ENCODE peak calls at places on chromosomes 3 and 15, in seven cellular contexts. One of them, this sample, is unnamed.

GRCh38 chr3:14997941-14998340 is 50.6 kb downstream of the NR2C2 start:
- DNase-seq in cardiac muscle cell: no peak
- DNase-seq in lower leg skin: no peak
- DNase-seq in left lung: no peak
- DNase-seq in fibroblast of lung: no peak
- DNase-seq in H1: no peak
- DNase-seq in kidney epithelial cell: no peak
- DNase-seq in this sample: no peak

GRCh38 chr3:72517804-72518442 is 330.3 kb downstream of the SHQ1 start:
- DNase-seq in cardiac muscle cell: no peak
- DNase-seq in lower leg skin: peak
- DNase-seq in left lung: no peak
- DNase-seq in fibroblast of lung: peak
- DNase-seq in H1: no peak
- DNase-seq in kidney epithelial cell: no peak
- DNase-seq in this sample: no peak

GRCh38 chr15:67133738-67134576 is 68.6 kb downstream of the SMAD3 start:
- DNase-seq in cardiac muscle cell: peak
- DNase-seq in lower leg skin: no peak
- DNase-seq in left lung: no peak
- DNase-seq in fibroblast of lung: no peak
- DNase-seq in H1: no peak
- DNase-seq in kidney epithelial cell: peak
- DNase-seq in this sample: peak

GRCh38 chr3:147493666-147494065 is 84.5 kb downstream of the ZIC1 start:
- DNase-seq in cardiac muscle cell: no peak
- DNase-seq in lower leg skin: no peak
- DNase-seq in left lung: no peak
- DNase-seq in fibroblast of lung: no peak
- DNase-seq in H1: no peak
- DNase-seq in kidney epithelial cell: no peak
- DNase-seq in this sample: no peak

GRCh38 chr3:23356169-23356568 is 153.0 kb downstream of the UBE2E2 start:
- DNase-seq in cardiac muscle cell: no peak
- DNase-seq in lower leg skin: no peak
- DNase-seq in left lung: no peak
- DNase-seq in fibroblast of lung: no peak
- DNase-seq in H1: no peak
- DNase-seq in kidney epithelial cell: no peak
- DNase-seq in this sample: no peak

GRCh38 chr3:56878046-56878445 is 76.3 kb upstream of the ARHGEF3 start:
- DNase-seq in cardiac muscle cell: peak
- DNase-seq in lower leg skin: no peak
- DNase-seq in left lung: no peak
- DNase-seq in fibroblast of lung: no peak
- DNase-seq in H1: no peak
- DNase-seq in kidney epithelial cell: no peak
- DNase-seq in this sample: peak

GRCh38 chr3:114929971-114930732 is 216.9 kb downstream of the ZBTB20 start:
- DNase-seq in cardiac muscle cell: no peak
- DNase-seq in lower leg skin: no peak
- DNase-seq in left lung: no peak
- DNase-seq in fibroblast of lung: no peak
- DNase-seq in H1: no peak
- DNase-seq in kidney epithelial cell: no peak
- DNase-seq in this sample: no peak

GRCh38 chr3:37645801-37646380 is 215.8 kb upstream of the CTDSPL start:
- DNase-seq in cardiac muscle cell: no peak
- DNase-seq in lower leg skin: no peak
- DNase-seq in left lung: no peak
- DNase-seq in fibroblast of lung: no peak
- DNase-seq in H1: no peak
- DNase-seq in kidney epithelial cell: no peak
- DNase-seq in this sample: no peak

GRCh38 chr3:124887177-124887995 is at the start of gene ITGB5:
- DNase-seq in cardiac muscle cell: peak
- DNase-seq in lower leg skin: peak
- DNase-seq in left lung: peak
- DNase-seq in fibroblast of lung: peak
- DNase-seq in H1: peak
- DNase-seq in kidney epithelial cell: no peak
- DNase-seq in this sample: peak

GRCh38 chr3:64188810-64189560 is 36.3 kb downstream of the PRICKLE2 start:
- DNase-seq in cardiac muscle cell: peak
- DNase-seq in lower leg skin: no peak
- DNase-seq in left lung: peak
- DNase-seq in fibroblast of lung: peak
- DNase-seq in H1: no peak
- DNase-seq in kidney epithelial cell: peak
- DNase-seq in this sample: no peak

GRCh38 chr3:4976109-4976508 is 3.1 kb upstream of the BHLHE40 start:
- DNase-seq in cardiac muscle cell: peak
- DNase-seq in lower leg skin: no peak
- DNase-seq in left lung: peak
- DNase-seq in fibroblast of lung: peak
- DNase-seq in H1: peak
- DNase-seq in kidney epithelial cell: no peak
- DNase-seq in this sample: peak

GRCh38 chr3:131848111-131848510 is 186.7 kb downstream of the CPNE4 start:
- DNase-seq in cardiac muscle cell: no peak
- DNase-seq in lower leg skin: no peak
- DNase-seq in left lung: no peak
- DNase-seq in fibroblast of lung: no peak
- DNase-seq in H1: no peak
- DNase-seq in kidney epithelial cell: no peak
- DNase-seq in this sample: no peak

GRCh38 chr3:30606301-30607031 is at the start of gene TGFBR2:
- DNase-seq in cardiac muscle cell: peak
- DNase-seq in lower leg skin: peak
- DNase-seq in left lung: peak
- DNase-seq in fibroblast of lung: peak
- DNase-seq in H1: peak
- DNase-seq in kidney epithelial cell: peak
- DNase-seq in this sample: peak
- TF ChIP-seq CTCF in cardiac muscle cell: peak
- TF ChIP-seq CTCF in lower leg skin: no peak
- TF ChIP-seq CTCF in left lung: no peak
- TF ChIP-seq CTCF in fibroblast of lung: no peak
- TF ChIP-seq CTCF in H1: no peak
- TF ChIP-seq CTCF in kidney epithelial cell: no peak
- TF ChIP-seq CTCF in this sample: no peak

GRCh38 chr3:136703429-136703828 is 48.7 kb downstream of the STAG1 start:
- DNase-seq in cardiac muscle cell: no peak
- DNase-seq in lower leg skin: no peak
- DNase-seq in left lung: no peak
- DNase-seq in fibroblast of lung: no peak
- DNase-seq in H1: no peak
- DNase-seq in kidney epithelial cell: no peak
- DNase-seq in this sample: no peak

GRCh38 chr3:136699271-136699828 is 52.8 kb downstream of the STAG1 start:
- DNase-seq in cardiac muscle cell: no peak
- DNase-seq in lower leg skin: no peak
- DNase-seq in left lung: no peak
- DNase-seq in fibroblast of lung: no peak
- DNase-seq in H1: no peak
- DNase-seq in kidney epithelial cell: no peak
- DNase-seq in this sample: no peak

GRCh38 chr3:136694321-136694720 is 57.9 kb downstream of the STAG1 start:
- DNase-seq in cardiac muscle cell: no peak
- DNase-seq in lower leg skin: no peak
- DNase-seq in left lung: no peak
- DNase-seq in fibroblast of lung: no peak
- DNase-seq in H1: no peak
- DNase-seq in kidney epithelial cell: no peak
- DNase-seq in this sample: no peak

DNA sequence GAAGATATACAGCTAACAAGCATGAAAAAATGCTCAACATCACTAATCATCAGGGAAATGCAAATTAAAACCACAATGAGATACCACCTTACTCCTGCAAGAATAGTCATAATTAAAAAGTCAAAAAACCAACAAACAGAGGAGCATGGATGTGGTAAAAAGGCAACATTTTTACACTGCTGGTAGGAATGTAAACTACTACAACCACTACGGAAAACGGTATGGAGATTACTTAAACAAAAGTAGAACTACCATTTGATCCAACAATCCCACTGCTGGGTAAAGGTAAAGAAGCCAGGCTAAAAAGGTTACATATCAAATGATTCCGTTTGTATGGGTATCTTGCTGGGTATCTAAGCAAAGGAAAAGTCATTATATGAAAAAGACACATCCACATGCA is 53.8 kb downstream of the STAG1 start:
- DNase-seq in cardiac muscle cell: no peak
- DNase-seq in lower leg skin: no peak
- DNase-seq in left lung: no peak
- DNase-seq in fibroblast of lung: no peak
- DNase-seq in H1: no peak
- DNase-seq in kidney epithelial cell: no peak
- DNase-seq in this sample: no peak
- TF ChIP-seq CTCF in cardiac muscle cell: no peak
- TF ChIP-seq CTCF in lower leg skin: no peak
- TF ChIP-seq CTCF in left lung: no peak
- TF ChIP-seq CTCF in fibroblast of lung: no peak
- TF ChIP-seq CTCF in H1: no peak
- TF ChIP-seq CTCF in kidney epithelial cell: no peak
- TF ChIP-seq CTCF in this sample: no peak

DNA sequence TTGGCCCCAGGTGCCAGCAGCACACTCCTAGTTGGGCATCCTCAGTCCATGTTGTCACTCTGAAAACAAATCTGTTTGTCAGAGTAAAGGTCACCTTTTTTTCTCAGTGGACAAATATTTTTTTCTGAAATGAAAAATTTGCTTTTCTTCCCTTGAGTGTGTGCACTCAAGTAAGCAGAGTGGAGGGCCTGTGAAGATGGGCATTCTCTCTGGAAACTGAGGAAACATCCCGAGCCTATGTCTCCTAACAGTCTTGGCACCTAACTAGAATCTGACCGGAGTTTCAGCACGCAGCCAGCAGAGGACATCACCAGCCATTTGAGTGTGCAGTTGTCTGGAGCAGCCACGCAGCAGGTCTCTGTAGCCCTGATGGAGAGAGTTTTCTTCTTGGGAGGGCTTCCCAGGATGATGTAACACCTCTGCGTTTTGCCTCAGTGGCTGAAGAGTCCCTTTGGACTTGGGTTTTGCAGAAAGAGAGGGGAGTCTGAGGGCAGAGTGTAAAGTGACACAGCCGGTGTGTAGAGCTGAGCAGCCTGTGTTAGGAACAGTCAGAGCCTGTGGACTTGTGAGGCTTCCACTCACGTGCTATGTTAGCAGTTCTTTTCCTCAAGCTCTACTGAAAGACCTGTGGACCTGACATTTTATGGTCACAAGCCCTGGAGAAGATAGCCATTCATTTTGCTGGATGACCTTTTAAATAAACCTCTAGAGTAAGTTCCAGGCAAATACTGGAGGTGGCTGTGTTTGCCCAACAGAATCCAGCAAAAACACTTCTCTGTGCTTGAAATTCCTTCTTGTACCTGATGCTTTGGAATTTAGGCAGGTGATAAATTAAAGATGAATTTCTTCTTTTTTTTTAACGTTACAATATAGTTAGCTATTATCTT is 51.6 kb downstream of the ABHD2 start:
- DNase-seq in cardiac muscle cell: peak
- DNase-seq in lower leg skin: no peak
- DNase-seq in left lung: no peak
- DNase-seq in fibroblast of lung: peak
- DNase-seq in H1: no peak
- DNase-seq in kidney epithelial cell: no peak
- DNase-seq in this sample: no peak
- TF ChIP-seq CTCF in cardiac muscle cell: peak
- TF ChIP-seq CTCF in lower leg skin: no peak
- TF ChIP-seq CTCF in left lung: no peak
- TF ChIP-seq CTCF in fibroblast of lung: peak
- TF ChIP-seq CTCF in H1: peak
- TF ChIP-seq CTCF in kidney epithelial cell: no peak
- TF ChIP-seq CTCF in this sample: no peak

DNA sequence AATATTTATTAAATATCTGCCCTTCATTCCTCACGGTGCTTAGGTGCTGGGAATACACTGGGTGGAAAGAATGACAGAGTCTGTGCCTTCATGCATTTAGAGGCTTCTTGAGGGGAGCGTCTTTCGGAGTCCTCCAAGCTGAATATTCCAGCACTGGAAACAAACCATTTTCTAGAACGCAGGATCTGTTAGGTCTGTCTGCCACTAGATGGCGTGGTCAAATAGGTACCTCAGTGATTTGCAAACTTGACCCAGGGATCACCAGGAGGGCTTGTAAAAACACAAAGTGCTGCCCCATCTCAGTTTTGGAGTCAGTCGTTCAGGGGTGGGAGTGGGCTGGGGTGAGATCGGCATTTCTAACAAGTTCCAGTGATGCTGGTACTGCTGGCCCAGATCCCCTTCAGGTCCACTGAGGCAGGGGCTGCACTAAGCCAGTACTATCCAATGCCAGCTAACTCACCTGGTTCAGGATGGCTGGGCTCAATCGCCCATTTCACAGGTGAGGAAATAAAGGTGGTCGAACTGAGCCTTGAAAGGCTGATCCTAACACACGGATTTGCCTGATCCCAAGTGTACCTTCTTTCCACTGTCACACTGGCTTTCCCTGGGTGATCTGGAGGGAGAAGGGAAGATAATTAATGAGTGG is 14.8 kb downstream of the ARNT2 start:
- DNase-seq in cardiac muscle cell: peak
- DNase-seq in lower leg skin: no peak
- DNase-seq in left lung: no peak
- DNase-seq in fibroblast of lung: peak
- DNase-seq in H1: no peak
- DNase-seq in kidney epithelial cell: no peak
- DNase-seq in this sample: peak
- TF ChIP-seq CTCF in cardiac muscle cell: peak
- TF ChIP-seq CTCF in lower leg skin: no peak
- TF ChIP-seq CTCF in left lung: peak
- TF ChIP-seq CTCF in fibroblast of lung: peak
- TF ChIP-seq CTCF in H1: peak
- TF ChIP-seq CTCF in kidney epithelial cell: peak
- TF ChIP-seq CTCF in this sample: peak

DNA sequence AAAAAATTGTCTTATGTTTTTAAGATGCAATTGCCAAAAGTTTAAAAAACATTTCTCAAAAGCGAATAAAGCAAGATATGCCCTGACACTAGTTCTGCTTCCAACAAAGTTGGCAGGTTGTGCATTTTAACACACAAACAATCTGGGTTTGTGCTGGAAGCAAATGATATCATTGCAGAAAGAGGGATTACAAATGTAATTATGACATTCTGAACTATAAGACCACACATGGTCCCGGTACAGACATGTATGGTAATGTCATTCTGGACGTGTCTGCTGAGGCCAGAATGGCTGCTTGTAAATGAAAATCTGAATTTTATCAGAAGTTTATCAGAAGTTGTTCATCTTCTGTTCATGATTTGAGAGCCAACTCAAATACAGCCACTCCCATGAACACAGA is 10.8 kb downstream of the TMC3 start:
- DNase-seq in cardiac muscle cell: no peak
- DNase-seq in lower leg skin: no peak
- DNase-seq in left lung: no peak
- DNase-seq in fibroblast of lung: no peak
- DNase-seq in H1: no peak
- DNase-seq in kidney epithelial cell: no peak
- DNase-seq in this sample: no peak
- TF ChIP-seq CTCF in cardiac muscle cell: no peak
- TF ChIP-seq CTCF in lower leg skin: no peak
- TF ChIP-seq CTCF in left lung: no peak
- TF ChIP-seq CTCF in fibroblast of lung: no peak
- TF ChIP-seq CTCF in H1: no peak
- TF ChIP-seq CTCF in kidney epithelial cell: no peak
- TF ChIP-seq CTCF in this sample: no peak

GRCh38 chr3:128489860-128490649 is 2.9 kb downstream of the GATA2 start:
- DNase-seq in cardiac muscle cell: peak
- DNase-seq in lower leg skin: peak
- DNase-seq in left lung: no peak
- DNase-seq in fibroblast of lung: no peak
- DNase-seq in H1: peak
- DNase-seq in kidney epithelial cell: no peak
- DNase-seq in this sample: no peak
- TF ChIP-seq CTCF in cardiac muscle cell: peak
- TF ChIP-seq CTCF in lower leg skin: no peak
- TF ChIP-seq CTCF in left lung: no peak
- TF ChIP-seq CTCF in fibroblast of lung: no peak
- TF ChIP-seq CTCF in H1: no peak
- TF ChIP-seq CTCF in kidney epithelial cell: no peak
- TF ChIP-seq CTCF in this sample: no peak

This sample was measured in activated CD8-positive, alpha-beta T cell treated with anti-CD3 and anti-CD28 coated beads for 36 hours.